ENCODE peak calls at places on chromosome 1, in eight cellular contexts. H, C, B, S, L, W, D and M are unnamed samples.

GRCh38 chr1:167905671-167906070 is 8.3 kb downstream of the ADCY10 start:
- DNase-seq in H (no peak), C (no peak), B (no peak), S (no peak), L (no peak), W (no peak), D (no peak), M (no peak)

GRCh38 chr1:16905112-16905855 is 9.5 kb downstream of the RNU1-2 start:
- DNase-seq in H (peak; percentile 62), C (no peak), B (peak; percentile 62), S (no peak), L (no peak), W (no peak), D (no peak), M (peak; percentile 65)

GRCh38 chr1:213759359-213760181 is 228.2 kb upstream of the PROX1 start:
- DNase-seq in H (no peak), C (no peak), B (no peak), S (no peak), L (no peak), W (peak; percentile 5), D (no peak), M (no peak)

GRCh38 chr1:208107817-208108608 is 136.2 kb downstream of the PLXNA2 start:
- DNase-seq in H (no peak), C (no peak), B (peak; percentile 69), S (no peak), L (no peak), W (no peak), D (no peak), M (no peak)

GRCh38 chr1:206112600-206113301 is 4.4 kb downstream of the AVPR1B start:
- DNase-seq in H (no peak), C (no peak), B (no peak), S (no peak), L (no peak), W (peak; percentile 17), D (peak; percentile 93), M (no peak)

GRCh38 chr1:164588388-164589341 is 29.7 kb downstream of the PBX1 start:
- DNase-seq in H (peak; percentile 88), C (no peak), B (peak; percentile 95), S (peak; percentile 80), L (no peak), W (no peak), D (no peak), M (no peak)

GRCh38 chr1:175287377-175287776 is 94.8 kb upstream of the KIAA0040 start:
- DNase-seq in H (no peak), C (no peak), B (no peak), S (no peak), L (no peak), W (no peak), D (no peak), M (no peak)

GRCh38 chr1:11384170-11384554 is 94.8 kb upstream of the DISP3 start:
- DNase-seq in H (no peak), C (no peak), B (no peak), S (no peak), L (no peak), W (no peak), D (no peak), M (no peak)

GRCh38 chr1:209733409-209734192 is 22.3 kb upstream of the TRAF3IP3 start:
- DNase-seq in H (no peak), C (no peak), B (no peak), S (no peak), L (no peak), W (no peak), D (no peak), M (no peak)